ENCODE peak calls at places on chromosomes 13 and 19, in four cellular contexts. X is WTC11, S is frontal cortex, M is cardiac muscle cell. L is an unnamed sample.

GRCh38 chr19:862529-863304 is 3.3 kb downstream of the CFD start:
- DNase-seq in X (peak), S (no peak), M (peak), L (peak)

GRCh38 chr19:7888145-7888825 is at the start of gene LRRC8E:
- DNase-seq in X (peak), S (no peak), M (peak), L (no peak)

GRCh38 chr13:34567558-34567957 is 374.5 kb upstream of the NBEA start:
- DNase-seq in X (no peak), S (no peak), M (no peak), L (no peak)

GRCh38 chr19:34734601-34735103 is 609 bp downstream of the ZNF181 start:
- DNase-seq in X (no peak), S (no peak), M (no peak), L (no peak)

GRCh38 chr13:80040219-80040976 is 300.5 kb downstream of the SPRY2 start:
- DNase-seq in X (no peak), S (no peak), M (no peak), L (peak)

GRCh38 chr13:51724721-51725120 is 79.2 kb downstream of the DHRS12 start:
- DNase-seq in X (no peak), S (no peak), M (no peak), L (no peak)

GRCh38 chr19:47625650-47626049 is 16.7 kb downstream of the BICRA start:
- DNase-seq in X (no peak), S (no peak), M (no peak), L (no peak)

GRCh38 chr13:93249259-93249917 is 22.8 kb downstream of the GPC6 start:
- DNase-seq in X (no peak), S (no peak), M (no peak), L (no peak)

GRCh38 chr13:68063181-68063580 is 833.0 kb upstream of the PCDH9 start:
- DNase-seq in X (no peak), S (no peak), M (no peak), L (no peak)

GRCh38 chr19:907183-907853 is 5.7 kb downstream of the R3HDM4 start:
- DNase-seq in X (no peak), S (no peak), M (no peak), L (no peak)

GRCh38 chr19:2149980-2150793 is 1.2 kb downstream of the AP3D1 start:
- DNase-seq in X (no peak), S (no peak), M (no peak), L (peak)

GRCh38 chr19:15372470-15372869 is 7.1 kb downstream of the AKAP8 start:
- DNase-seq in X (no peak), S (no peak), M (no peak), L (no peak)

GRCh38 chr19:38684078-38684861 is 36.8 kb downstream of the ACTN4 start:
- DNase-seq in X (no peak), S (no peak), M (no peak), L (peak)

GRCh38 chr13:36421447-36421846 is 10.8 kb upstream of the CCNA1 start:
- DNase-seq in X (no peak), S (no peak), M (no peak), L (no peak)

GRCh38 chr19:41248895-41249294 is 15.3 kb upstream of the HNRNPUL1 start:
- DNase-seq in X (no peak), S (no peak), M (no peak), L (no peak)

GRCh38 chr13:103291693-103292572 is 225.7 kb upstream of the SLC10A2 start:
- DNase-seq in X (no peak), S (no peak), M (peak), L (no peak)

GRCh38 chr13:44565881-44566280 is 10.2 kb downstream of the TSC22D1 start:
- DNase-seq in X (no peak), S (no peak), M (no peak), L (no peak)

L was measured in adrenal gland.